ENCODE peak calls at places on chromosomes 1 and 21, in ten cellular contexts. I is RWPE1, P is endothelial cell of umbilical vein, T is body of pancreas, J is neural crest cell, U is AG04450, D is Calu3, R is Peyer's patch, X is type B pancreatic cell, Q is B cell. F is an unnamed sample.

GRCh38 chr1:116569776-116570357 is 959 bp downstream of the CD58 start:
- DNase-seq in I (no peak), P (no peak), T (peak; percentile 57), J (no peak), U (no peak), D (peak; percentile 55), R (peak; percentile 85), X (no peak), Q (peak; percentile 58), F (no peak)

GRCh38 chr1:247421074-247421473 is 5.1 kb downstream of the NLRP3 start:
- DNase-seq in I (no peak), P (no peak), T (no peak), J (no peak), U (no peak), D (no peak), R (no peak), X (no peak), Q (no peak), F (no peak)

GRCh38 chr1:225987491-225988316 is 11.4 kb downstream of the SDE2 start:
- DNase-seq in I (peak; percentile 56), P (peak; percentile 58), T (no peak), J (no peak), U (peak; percentile 20), D (no peak), R (no peak), X (no peak), Q (peak; percentile 52), F (no peak)

GRCh38 chr1:244214009-244214967 is 163.2 kb downstream of the ZBTB18 start:
- DNase-seq in I (peak; percentile 88), P (peak; percentile 98), T (peak; percentile 33), J (no peak), U (peak; percentile 97), D (peak; percentile 85), R (no peak), X (no peak), Q (no peak), F (no peak)

GRCh38 chr1:162023547-162024501 is at the start of gene OLFML2B:
- DNase-seq in I (peak; percentile 71), P (peak; percentile 70), T (peak; percentile 58), J (peak; percentile 73), U (peak; percentile 37), D (peak; percentile 66), R (peak; percentile 77), X (peak; percentile 84), Q (peak; percentile 24), F (peak; percentile 89)

GRCh38 chr1:241647658-241648057 is 4.4 kb upstream of the WDR64 start:
- DNase-seq in I (no peak), P (no peak), T (no peak), J (no peak), U (no peak), D (no peak), R (no peak), X (no peak), Q (no peak), F (no peak)

GRCh38 chr21:39016740-39017315 is 166.4 kb downstream of the PSMG1 start:
- DNase-seq in I (no peak), P (no peak), T (peak; percentile 64), J (no peak), U (no peak), D (no peak), R (no peak), X (no peak), Q (peak; percentile 62), F (no peak)

GRCh38 chr1:58839871-58840835 is 56.3 kb upstream of the JUN start:
- DNase-seq in I (peak; percentile 17), P (peak; percentile 27), T (no peak), J (no peak), U (no peak), D (no peak), R (no peak), X (no peak), Q (no peak), F (no peak)

GRCh38 chr1:46401514-46401913 is 7.4 kb downstream of the FAAH start:
- DNase-seq in I (no peak), P (no peak), T (peak; percentile 20), J (no peak), U (no peak), D (no peak), R (no peak), X (no peak), Q (no peak), F (no peak)

GRCh38 chr1:94544706-94545490 is 3.3 kb upstream of the F3 start:
- DNase-seq in I (no peak), P (peak; percentile 64), T (no peak), J (no peak), U (no peak), D (no peak), R (no peak), X (no peak), Q (no peak), F (no peak)

GRCh38 chr1:92484171-92484471 is 2.6 kb downstream of the GFI1 start:
- DNase-seq in I (no peak), P (no peak), T (no peak), J (no peak), U (no peak), D (no peak), R (peak; percentile 51), X (no peak), Q (no peak), F (no peak)

GRCh38 chr1:217453816-217454215 is 177.1 kb downstream of the GPATCH2 start:
- DNase-seq in I (no peak), P (no peak), T (peak; percentile 6), J (no peak), U (no peak), D (peak; percentile 31), R (no peak), X (no peak), Q (no peak), F (no peak)

DNA sequence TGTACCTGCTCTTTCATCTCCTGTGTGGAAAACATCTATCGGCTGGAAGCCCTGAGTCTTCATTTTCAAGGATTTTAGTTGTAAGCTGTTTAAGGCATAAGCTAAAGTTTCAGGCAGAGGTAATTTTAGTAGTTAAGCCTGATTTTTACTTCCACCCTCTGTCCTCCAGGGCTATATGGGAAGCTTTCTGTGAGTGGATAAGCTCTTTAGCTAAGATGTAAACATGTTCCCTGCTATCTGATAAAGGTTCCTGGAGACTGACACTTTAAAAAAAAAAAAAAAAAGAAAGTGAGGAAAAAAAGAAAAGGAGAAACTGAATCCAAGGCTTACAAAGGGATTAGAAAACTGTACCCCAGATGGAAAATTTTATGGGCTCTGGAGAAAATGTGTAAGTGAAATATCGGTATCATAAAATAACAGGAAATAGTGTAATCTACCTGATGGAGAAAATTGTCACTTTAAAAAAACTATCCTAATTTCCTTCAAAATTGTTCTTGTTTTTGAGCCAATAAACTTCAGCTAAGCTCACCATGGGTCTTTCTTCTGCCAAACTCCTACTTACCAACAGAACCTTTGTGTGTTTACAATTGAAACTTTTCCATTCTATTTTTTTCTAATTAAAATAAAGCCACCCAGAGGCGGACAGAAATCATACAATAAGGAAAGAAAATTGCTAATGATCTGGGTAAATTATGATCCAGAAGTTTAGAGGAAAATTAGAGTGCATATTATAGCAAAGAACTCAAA is 180.5 kb downstream of the TGFB2 start:
- DNase-seq in I (no peak), P (peak; percentile 17), T (no peak), J (no peak), U (no peak), D (no peak), R (no peak), X (no peak), Q (no peak), F (no peak)
- TF ChIP-seq CTCF in I (no peak), P (no peak), T (no peak), J (no peak), U (no peak), D (no peak), R (no peak), X (no peak), Q (no peak), F (no peak)

GRCh38 chr21:10464975-10465374 is 56.4 kb upstream of the TPTE start:
- DNase-seq in I (no peak), P (no peak), T (no peak), J (no peak), U (no peak), D (no peak), R (no peak), X (no peak), Q (no peak), F (peak; percentile 81)
- TF ChIP-seq CTCF in I (no peak), P (no peak), T (no peak), J (no peak), U (no peak), D (no peak), R (no peak), X (no peak), Q (no peak), F (no peak)

DNA sequence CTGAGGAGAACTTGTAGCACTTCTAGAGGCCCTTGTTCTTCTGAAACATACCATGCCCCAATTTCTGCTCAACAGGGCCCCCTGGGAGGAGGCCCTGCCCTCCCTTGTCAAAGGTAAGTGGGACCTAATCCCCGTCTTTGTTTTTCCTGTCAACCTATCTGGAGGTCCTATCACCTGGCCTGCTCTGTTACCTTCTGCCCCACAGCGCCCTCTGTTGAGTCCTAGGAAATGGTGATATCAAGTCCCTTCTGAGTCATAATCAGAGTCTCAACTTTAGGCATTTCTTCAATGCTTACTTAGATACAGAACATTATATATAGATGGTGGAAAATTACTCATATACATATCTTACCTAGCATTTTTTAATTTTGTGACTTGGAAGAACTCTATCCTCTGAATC is 28.2 kb upstream of the FCRL4 start:
- DNase-seq in I (no peak), P (no peak), T (peak; percentile 20), J (no peak), U (no peak), D (peak; percentile 38), R (no peak), X (no peak), Q (peak; percentile 69), F (no peak)
- TF ChIP-seq CTCF in I (no peak), P (no peak), T (no peak), J (no peak), U (no peak), D (no peak), R (peak; percentile 52), X (no peak), Q (peak; percentile 75), F (no peak)

GRCh38 chr1:179995576-179995975 is 41.0 kb downstream of the CEP350 start:
- DNase-seq in I (no peak), P (no peak), T (no peak), J (no peak), U (no peak), D (no peak), R (no peak), X (no peak), Q (no peak), F (no peak)

GRCh38 chr1:179984942-179985341 is 30.3 kb downstream of the CEP350 start:
- DNase-seq in I (no peak), P (no peak), T (no peak), J (no peak), U (no peak), D (no peak), R (no peak), X (no peak), Q (no peak), F (no peak)

GRCh38 chr1:179996099-179996498 is 41.5 kb downstream of the CEP350 start:
- DNase-seq in I (no peak), P (no peak), T (no peak), J (no peak), U (no peak), D (no peak), R (no peak), X (no peak), Q (no peak), F (no peak)

DNA sequence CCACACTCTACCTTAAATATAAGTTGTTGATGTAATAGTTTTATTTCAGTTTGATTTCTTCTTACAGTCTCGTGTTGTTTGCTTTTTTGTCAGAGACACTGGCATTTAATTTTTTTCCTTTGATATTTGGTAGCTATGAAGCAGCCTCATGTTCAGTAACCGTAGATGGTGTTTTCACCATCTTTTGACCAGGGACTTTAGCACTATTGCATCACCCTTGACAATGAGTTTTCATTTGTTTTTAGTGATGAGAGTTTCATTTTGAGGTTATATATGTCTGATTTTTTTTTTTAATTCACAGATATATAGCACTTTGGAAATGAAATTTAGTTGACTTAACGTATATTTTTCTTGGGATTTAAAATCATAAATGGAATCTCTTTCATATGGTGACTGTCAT is 36.2 kb downstream of the CEP350 start:
- DNase-seq in I (no peak), P (no peak), T (no peak), J (no peak), U (no peak), D (no peak), R (no peak), X (no peak), Q (no peak), F (no peak)
- TF ChIP-seq CTCF in I (no peak), P (no peak), T (no peak), J (no peak), U (no peak), D (no peak), R (no peak), X (no peak), Q (no peak), F (no peak)